ENCODE peak calls at places on chromosome 22, in six cellular contexts. B is stimulated activated CD4-positive, alpha-beta T cell treated with anti-CD3 and anti-CD28 coated beads, Interleukin-4, amount 100 ng/mL, for 48 hours; N is A549; C is WTC11; D is Calu3; G is HFF-Myc. T is an unnamed sample.

GRCh38 chr22:43228330-43228729 is 41.4 kb upstream of the TTLL12 start:
- DNase-seq in B (no peak), N (peak), C (peak), D (peak), G (no peak), T (peak)

GRCh38 chr22:50107529-50107928 is 17.7 kb downstream of the MOV10L1 start:
- DNase-seq in B (no peak), N (no peak), C (no peak), D (no peak), G (no peak), T (no peak)

GRCh38 chr22:28977050-28977449 is 84.6 kb downstream of the C22orf31 start:
- DNase-seq in B (no peak), N (no peak), C (no peak), D (no peak), G (no peak), T (no peak)

GRCh38 chr22:37169947-37170688 is 17.9 kb downstream of the C1QTNF6 start:
- DNase-seq in B (no peak), N (no peak), C (peak), D (no peak), G (no peak), T (no peak)

GRCh38 chr22:18032455-18033101 is 8.2 kb upstream of the MICAL3 start:
- DNase-seq in B (no peak), N (peak), C (no peak), D (peak), G (peak), T (peak)

GRCh38 chr22:17743661-17744411 is 30.4 kb downstream of the BID start:
- DNase-seq in B (no peak), N (no peak), C (peak), D (no peak), G (no peak), T (no peak)

GRCh38 chr22:30310881-30311771 is 15.6 kb downstream of the TBC1D10A start:
- DNase-seq in B (no peak), N (no peak), C (no peak), D (no peak), G (no peak), T (peak)

GRCh38 chr22:29703595-29704195 is 16.1 kb upstream of the CABP7 start:
- DNase-seq in B (no peak), N (no peak), C (no peak), D (no peak), G (no peak), T (no peak)

GRCh38 chr22:29892757-29893156 is 9.8 kb downstream of the MTMR3 start:
- DNase-seq in B (no peak), N (no peak), C (no peak), D (no peak), G (no peak), T (no peak)

GRCh38 chr22:37581534-37581933 is 1.6 kb upstream of the LGALS2 start:
- DNase-seq in B (no peak), N (no peak), C (no peak), D (peak), G (no peak), T (no peak)

GRCh38 chr22:24521791-24522245 is 26.7 kb downstream of the UPB1 start:
- DNase-seq in B (peak), N (peak), C (peak), D (peak), G (no peak), T (peak)

GRCh38 chr22:23054531-23055257 is 15.6 kb upstream of the GNAZ start:
- DNase-seq in B (no peak), N (no peak), C (peak), D (no peak), G (no peak), T (no peak)

GRCh38 chr22:19983701-19984100 is 32.9 kb downstream of the ARVCF start:
- DNase-seq in B (no peak), N (no peak), C (no peak), D (no peak), G (no peak), T (no peak)

T was measured in fibroblast of villous mesenchyme.